ENCODE peak calls at places on chromosomes 16 and 17, in eight cellular contexts. U is stimulated activated CD4-positive, alpha-beta T cell treated with anti-CD3 and anti-CD28 coated beads, Interleukin-15, amount 100 ng/mL, for 1 hour; C is PC-3; K is AG20443; O is A549; I is NCI-H460; R is RWPE1; D is M059J. T is an unnamed sample.

GRCh38 chr16:80507538-80507937 is 33.3 kb upstream of the DYNLRB2 start:
- DNase-seq in U (no peak), C (no peak), K (no peak), O (no peak), I (no peak), R (no peak), D (no peak), T (no peak)

GRCh38 chr17:80456465-80457235 is 19.8 kb downstream of the NPTX1 start:
- DNase-seq in U (no peak), C (no peak), K (peak; percentile 59), O (no peak), I (no peak), R (no peak), D (no peak), T (no peak)

GRCh38 chr17:43578699-43579569 is 32.8 kb upstream of the ETV4 start:
- DNase-seq in U (peak; percentile 2), C (peak; percentile 69), K (peak; percentile 46), O (no peak), I (no peak), R (no peak), D (peak; percentile 85), T (peak; percentile 43)

GRCh38 chr17:34670618-34671017 is 91.2 kb downstream of the TMEM132E start:
- DNase-seq in U (no peak), C (no peak), K (no peak), O (no peak), I (no peak), R (no peak), D (no peak), T (no peak)

GRCh38 chr17:67995568-67996191 is 589 bp downstream of the C17orf58 start:
- DNase-seq in U (no peak), C (peak; percentile 34), K (peak; percentile 21), O (no peak), I (no peak), R (peak; percentile 11), D (peak; percentile 20), T (peak; percentile 27)

GRCh38 chr17:45164734-45165269 is 3.1 kb downstream of the HEXIM2 start:
- DNase-seq in U (no peak), C (no peak), K (no peak), O (no peak), I (no peak), R (no peak), D (no peak), T (no peak)

GRCh38 chr17:59154721-59155438 is at the start of gene SKA2:
- DNase-seq in U (peak; percentile 86), C (peak; percentile 100), K (peak; percentile 93), O (peak; percentile 100), I (no peak), R (peak; percentile 93), D (no peak), T (peak; percentile 67)

GRCh38 chr17:50212121-50212843 is 10.9 kb upstream of the COL1A1 start:
- DNase-seq in U (no peak), C (no peak), K (peak; percentile 64), O (no peak), I (no peak), R (no peak), D (peak; percentile 73), T (no peak)

GRCh38 chr17:43860077-43860725 is 13.2 kb downstream of the CD300LG start:
- DNase-seq in U (no peak), C (no peak), K (no peak), O (no peak), I (no peak), R (no peak), D (no peak), T (no peak)

GRCh38 chr16:53435066-53435688 is 906 bp downstream of the RBL2 start:
- DNase-seq in U (peak; percentile 18), C (peak; percentile 73), K (peak; percentile 90), O (peak; percentile 92), I (peak; percentile 81), R (peak; percentile 81), D (peak; percentile 93), T (peak; percentile 37)

GRCh38 chr17:3750926-3751325 is 27.2 kb downstream of the HASPIN start:
- DNase-seq in U (no peak), C (no peak), K (no peak), O (no peak), I (no peak), R (no peak), D (no peak), T (no peak)

GRCh38 chr17:4715071-4715749 is 4.8 kb downstream of the ARRB2 start:
- DNase-seq in U (no peak), C (no peak), K (no peak), O (no peak), I (no peak), R (no peak), D (no peak), T (no peak)

GRCh38 chr16:9123871-9124270 is 32.4 kb downstream of the HAPSTR1 start:
- DNase-seq in U (no peak), C (peak; percentile 82), K (peak; percentile 11), O (peak; percentile 80), I (no peak), R (peak; percentile 70), D (peak; percentile 63), T (no peak)

GRCh38 chr17:69462010-69462409 is 47.5 kb downstream of the MAP2K6 start:
- DNase-seq in U (no peak), C (no peak), K (no peak), O (no peak), I (no peak), R (no peak), D (no peak), T (no peak)

T was measured in GM12892.